ENCODE peak calls at places on chromosomes 2 and 18, in four cellular contexts. One of them, this sample, is unnamed.

GRCh38 chr2:98486374-98486981 is 41.8 kb downstream of the INPP4A start:
- DNase-seq in SK-N-SH: no peak
- DNase-seq in breast epithelium: no peak
- DNase-seq in Panc1: no peak
- DNase-seq in this sample: no peak

GRCh38 chr18:68679531-68679930 is 35.4 kb downstream of the TMX3 start:
- DNase-seq in SK-N-SH: no peak
- DNase-seq in breast epithelium: no peak
- DNase-seq in Panc1: no peak
- DNase-seq in this sample: no peak

GRCh38 chr2:190213441-190214335 is 105.9 kb downstream of the HIBCH start:
- DNase-seq in SK-N-SH: no peak
- DNase-seq in breast epithelium: no peak
- DNase-seq in Panc1: no peak
- DNase-seq in this sample: no peak

GRCh38 chr18:7548721-7549120 is 18.4 kb upstream of the PTPRM start:
- DNase-seq in SK-N-SH: no peak
- DNase-seq in breast epithelium: no peak
- DNase-seq in Panc1: no peak
- DNase-seq in this sample: no peak

GRCh38 chr2:28193552-28194383 is 198.9 kb upstream of the FOSL2 start:
- DNase-seq in SK-N-SH: peak; percentile 27
- DNase-seq in breast epithelium: no peak
- DNase-seq in Panc1: no peak
- DNase-seq in this sample: no peak

GRCh38 chr2:190467575-190468083 is 59.5 kb downstream of the MFSD6 start:
- DNase-seq in SK-N-SH: no peak
- DNase-seq in breast epithelium: no peak
- DNase-seq in Panc1: no peak
- DNase-seq in this sample: no peak

GRCh38 chr2:71716697-71717624 is 263.6 kb downstream of the DYSF start:
- DNase-seq in SK-N-SH: no peak
- DNase-seq in breast epithelium: peak; percentile 66
- DNase-seq in Panc1: no peak
- DNase-seq in this sample: peak; percentile 33

GRCh38 chr18:5709476-5710095 is 165.8 kb upstream of the EPB41L3 start:
- DNase-seq in SK-N-SH: no peak
- DNase-seq in breast epithelium: no peak
- DNase-seq in Panc1: no peak
- DNase-seq in this sample: no peak

GRCh38 chr2:96108578-96109561 is 7.5 kb downstream of the ADRA2B start:
- DNase-seq in SK-N-SH: no peak
- DNase-seq in breast epithelium: no peak
- DNase-seq in Panc1: no peak
- DNase-seq in this sample: no peak

DNA sequence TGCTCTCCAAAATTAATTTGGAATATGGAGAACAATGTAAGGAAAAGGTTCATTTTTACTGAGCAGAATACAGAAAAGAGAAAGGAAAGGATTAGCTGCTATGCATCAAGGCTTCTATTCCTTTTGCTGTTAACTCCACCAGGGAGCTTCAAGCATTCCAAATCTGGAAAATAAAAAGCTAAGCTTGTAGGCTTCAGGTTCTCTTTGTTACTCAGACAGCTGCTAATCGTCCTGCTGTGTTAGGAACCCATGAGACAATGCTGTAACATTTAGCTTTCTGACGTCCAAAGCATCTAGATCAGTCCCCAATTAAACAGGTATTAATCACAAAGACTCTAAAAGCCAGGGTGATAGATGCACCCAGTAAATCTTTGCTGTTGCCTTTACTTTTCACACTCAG is 103.8 kb downstream of the EPHA4 start:
- DNase-seq in SK-N-SH: no peak
- DNase-seq in breast epithelium: no peak
- DNase-seq in Panc1: no peak
- DNase-seq in this sample: no peak
- TF ChIP-seq POLR2AphosphoS5 in SK-N-SH: no peak
- TF ChIP-seq POLR2AphosphoS5 in breast epithelium: no peak
- TF ChIP-seq POLR2AphosphoS5 in Panc1: no peak
- TF ChIP-seq POLR2AphosphoS5 in this sample: no peak

GRCh38 chr18:62749389-62749788 is 34.0 kb downstream of the PHLPP1 start:
- DNase-seq in SK-N-SH: no peak
- DNase-seq in breast epithelium: no peak
- DNase-seq in Panc1: no peak
- DNase-seq in this sample: no peak

GRCh38 chr18:62755454-62755853 is 40.1 kb downstream of the PHLPP1 start:
- DNase-seq in SK-N-SH: no peak
- DNase-seq in breast epithelium: no peak
- DNase-seq in Panc1: no peak
- DNase-seq in this sample: no peak

GRCh38 chr18:62754026-62754425 is 38.7 kb downstream of the PHLPP1 start:
- DNase-seq in SK-N-SH: no peak
- DNase-seq in breast epithelium: no peak
- DNase-seq in Panc1: no peak
- DNase-seq in this sample: peak; percentile 10

GRCh38 chr18:62751341-62751821 is 36.0 kb downstream of the PHLPP1 start:
- DNase-seq in SK-N-SH: no peak
- DNase-seq in breast epithelium: no peak
- DNase-seq in Panc1: no peak
- DNase-seq in this sample: no peak

GRCh38 chr18:62751977-62752376 is 36.6 kb downstream of the PHLPP1 start:
- DNase-seq in SK-N-SH: no peak
- DNase-seq in breast epithelium: no peak
- DNase-seq in Panc1: no peak
- DNase-seq in this sample: no peak
- H3K4me3 ChIP-seq in SK-N-SH: no peak overlapping the region
- H3K4me3 ChIP-seq in breast epithelium: no peak overlapping the region
- H3K4me3 ChIP-seq in Panc1: no peak overlapping the region
- H3K4me3 ChIP-seq in this sample: no peak overlapping the region

DNA sequence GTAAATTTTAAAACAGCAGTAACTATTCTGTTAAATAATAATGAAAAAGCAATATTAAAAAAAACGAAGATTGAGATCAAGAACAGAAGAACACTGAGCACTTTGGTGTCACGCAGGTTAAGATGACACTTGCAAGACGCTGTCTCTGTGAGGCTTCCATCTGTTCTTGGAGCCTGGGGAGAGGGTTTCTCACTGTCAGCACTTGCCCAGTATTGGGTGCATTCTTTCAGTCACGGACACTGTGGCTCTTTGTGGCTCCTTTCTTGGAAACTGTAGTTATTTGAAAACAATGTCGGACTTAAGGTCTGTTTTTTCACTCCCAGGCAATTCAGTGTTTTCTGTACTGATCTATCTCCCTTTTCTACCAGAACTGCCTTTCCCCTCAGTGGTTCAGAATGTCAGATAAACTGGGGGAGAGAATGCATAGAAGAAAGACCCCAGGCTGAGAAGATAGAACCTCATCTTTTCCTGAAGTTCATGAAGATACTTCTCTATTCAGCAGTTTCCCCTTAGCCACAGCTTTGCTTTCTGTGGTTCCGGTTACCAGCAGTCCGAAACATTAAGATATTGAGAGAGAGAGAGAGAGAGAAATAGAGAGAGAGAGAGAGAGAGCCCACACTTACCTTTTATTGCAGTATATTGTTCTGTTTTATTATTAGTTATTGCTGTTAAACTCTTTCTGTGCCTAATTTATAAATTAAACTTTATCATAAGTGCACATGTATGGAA is 283.3 kb downstream of the DCDC2C start:
- DNase-seq in SK-N-SH: no peak
- DNase-seq in breast epithelium: no peak
- DNase-seq in Panc1: no peak
- DNase-seq in this sample: no peak
- H3K27ac ChIP-seq in SK-N-SH: no peak overlapping the region
- H3K27ac ChIP-seq in breast epithelium: no peak overlapping the region
- H3K27ac ChIP-seq in Panc1: no peak overlapping the region
- H3K27ac ChIP-seq in this sample: no peak overlapping the region

GRCh38 chr2:45820048-45820447 is 168.6 kb downstream of the PRKCE start:
- DNase-seq in SK-N-SH: no peak
- DNase-seq in breast epithelium: no peak
- DNase-seq in Panc1: no peak
- DNase-seq in this sample: no peak

GRCh38 chr2:45823723-45824206 is 172.3 kb downstream of the PRKCE start:
- DNase-seq in SK-N-SH: peak; percentile 89
- DNase-seq in breast epithelium: peak; percentile 79
- DNase-seq in Panc1: no peak
- DNase-seq in this sample: peak; percentile 98

GRCh38 chr2:45822272-45822630 is 170.8 kb downstream of the PRKCE start:
- DNase-seq in SK-N-SH: no peak
- DNase-seq in breast epithelium: no peak
- DNase-seq in Panc1: no peak
- DNase-seq in this sample: no peak

GRCh38 chr2:45825001-45825651 is 173.7 kb downstream of the PRKCE start:
- DNase-seq in SK-N-SH: no peak
- DNase-seq in breast epithelium: no peak
- DNase-seq in Panc1: no peak
- DNase-seq in this sample: no peak

DNA sequence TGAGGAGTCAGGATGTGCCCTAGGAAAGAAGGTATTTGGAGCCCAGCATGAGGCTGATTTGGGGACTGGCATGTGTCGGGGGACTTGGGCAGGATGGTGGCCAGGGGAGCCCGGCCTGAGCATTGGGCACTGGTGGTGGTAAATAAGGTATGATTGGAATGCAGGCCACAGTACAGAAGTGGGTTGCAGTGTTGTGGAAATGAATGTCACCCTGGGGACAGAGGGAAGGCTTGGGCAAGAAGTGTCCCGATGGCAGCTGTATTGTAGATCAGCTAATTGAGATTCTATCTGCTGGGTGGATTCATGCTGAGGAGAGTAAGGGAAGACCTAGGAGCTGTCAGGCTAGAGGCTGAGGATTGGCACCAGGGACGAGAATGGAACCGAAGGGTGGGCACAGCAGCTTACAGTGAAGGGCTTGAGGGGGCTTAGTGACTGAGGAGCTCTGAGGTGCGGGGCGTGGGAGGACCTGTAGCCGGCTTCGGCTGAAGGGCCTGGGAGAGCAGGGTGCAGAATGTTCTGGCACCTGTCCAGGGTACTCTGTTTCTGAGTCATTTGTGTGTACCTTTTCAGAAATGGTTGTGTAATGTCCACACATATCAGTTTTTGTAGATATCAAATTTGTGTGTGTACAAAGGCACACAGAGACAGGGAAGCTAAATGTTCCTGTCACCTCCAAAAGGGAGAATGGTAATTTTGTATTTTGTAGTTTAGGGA is 170.2 kb downstream of the PRKCE start:
- DNase-seq in SK-N-SH: no peak
- DNase-seq in breast epithelium: peak; percentile 68
- DNase-seq in Panc1: no peak
- DNase-seq in this sample: peak; percentile 96
- TF ChIP-seq POLR2AphosphoS5 in SK-N-SH: no peak
- TF ChIP-seq POLR2AphosphoS5 in breast epithelium: peak; percentile 11
- TF ChIP-seq POLR2AphosphoS5 in Panc1: no peak
- TF ChIP-seq POLR2AphosphoS5 in this sample: peak; percentile 93

GRCh38 chr2:3650140-3650944 is 7.7 kb upstream of the ALLC start:
- DNase-seq in SK-N-SH: peak; percentile 76
- DNase-seq in breast epithelium: no peak
- DNase-seq in Panc1: no peak
- DNase-seq in this sample: no peak
- H3K4me3 ChIP-seq in SK-N-SH: peak overlapping the region; percentile 4
- H3K4me3 ChIP-seq in breast epithelium: no peak overlapping the region
- H3K4me3 ChIP-seq in Panc1: peak overlapping the region; percentile 15
- H3K4me3 ChIP-seq in this sample: no peak overlapping the region

GRCh38 chr2:240899468-240899865 is 3.5 kb upstream of the MAB21L4 start:
- DNase-seq in SK-N-SH: no peak
- DNase-seq in breast epithelium: no peak
- DNase-seq in Panc1: no peak
- DNase-seq in this sample: no peak

GRCh38 chr2:240896871-240897692 is 1.1 kb upstream of the MAB21L4 start:
- DNase-seq in SK-N-SH: no peak
- DNase-seq in breast epithelium: no peak
- DNase-seq in Panc1: no peak
- DNase-seq in this sample: peak; percentile 52

GRCh38 chr2:240898108-240898730 is 2.3 kb upstream of the MAB21L4 start:
- DNase-seq in SK-N-SH: no peak
- DNase-seq in breast epithelium: peak; percentile 66
- DNase-seq in Panc1: no peak
- DNase-seq in this sample: peak; percentile 78

GRCh38 chr2:240900141-240900860 is 4.3 kb upstream of the MAB21L4 start:
- DNase-seq in SK-N-SH: no peak
- DNase-seq in breast epithelium: no peak
- DNase-seq in Panc1: no peak
- DNase-seq in this sample: no peak

GRCh38 chr2:240898731-240899467 is 2.9 kb upstream of the MAB21L4 start:
- DNase-seq in SK-N-SH: no peak
- DNase-seq in breast epithelium: no peak
- DNase-seq in Panc1: no peak
- DNase-seq in this sample: no peak
- H3K27ac ChIP-seq in SK-N-SH: no peak overlapping the region
- H3K27ac ChIP-seq in breast epithelium: peak overlapping the region; percentile 82
- H3K27ac ChIP-seq in Panc1: no peak overlapping the region
- H3K27ac ChIP-seq in this sample: peak overlapping the region; percentile 72

DNA sequence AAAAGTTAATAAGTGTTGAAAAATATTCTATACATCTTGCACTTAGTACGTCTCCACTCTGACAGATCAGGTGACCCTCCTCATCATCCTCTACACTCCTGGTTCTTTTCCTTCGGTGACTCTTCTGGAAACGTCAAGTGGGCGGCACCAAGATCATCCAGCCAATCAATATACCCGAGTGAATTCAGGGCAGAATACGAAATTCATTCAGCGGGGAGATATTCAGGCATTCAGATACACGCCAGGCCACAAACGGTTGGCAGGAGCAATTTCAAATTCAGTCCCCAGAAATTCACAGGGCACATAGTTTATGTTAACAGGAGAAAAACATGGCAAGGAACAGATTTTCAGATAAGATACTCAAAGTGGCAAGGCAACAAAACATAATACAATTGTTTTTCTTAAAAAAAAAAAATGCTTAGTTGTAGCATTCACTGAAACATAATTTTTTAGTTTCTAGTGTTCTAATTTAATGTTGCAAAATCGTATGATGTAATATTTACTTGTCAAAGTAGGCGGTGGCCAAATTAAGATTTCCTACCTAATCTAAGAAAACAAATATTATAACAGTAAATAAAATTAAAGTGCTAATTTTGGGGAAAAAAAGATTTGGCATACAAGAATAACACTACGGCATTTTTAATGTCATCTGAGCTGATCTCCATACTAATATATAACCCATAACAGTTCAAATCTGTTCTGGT is 4.2 kb downstream of the CLK1 start:
- DNase-seq in SK-N-SH: no peak
- DNase-seq in breast epithelium: no peak
- DNase-seq in Panc1: no peak
- DNase-seq in this sample: no peak
- TF ChIP-seq POLR2AphosphoS5 in SK-N-SH: no peak
- TF ChIP-seq POLR2AphosphoS5 in breast epithelium: peak; percentile 24
- TF ChIP-seq POLR2AphosphoS5 in Panc1: no peak
- TF ChIP-seq POLR2AphosphoS5 in this sample: peak; percentile 20

GRCh38 chr2:43134571-43134889 is 91.9 kb downstream of the ZFP36L2 start:
- DNase-seq in SK-N-SH: peak; percentile 34
- DNase-seq in breast epithelium: no peak
- DNase-seq in Panc1: no peak
- DNase-seq in this sample: no peak

GRCh38 chr2:43132523-43133301 is 93.7 kb downstream of the ZFP36L2 start:
- DNase-seq in SK-N-SH: peak; percentile 40
- DNase-seq in breast epithelium: no peak
- DNase-seq in Panc1: no peak
- DNase-seq in this sample: no peak

GRCh38 chr2:43133336-43133707 is 93.1 kb downstream of the ZFP36L2 start:
- DNase-seq in SK-N-SH: peak; percentile 39
- DNase-seq in breast epithelium: no peak
- DNase-seq in Panc1: no peak
- DNase-seq in this sample: no peak

GRCh38 chr2:43135583-43135982 is 90.8 kb downstream of the ZFP36L2 start:
- DNase-seq in SK-N-SH: peak; percentile 42
- DNase-seq in breast epithelium: no peak
- DNase-seq in Panc1: no peak
- DNase-seq in this sample: no peak

GRCh38 chr2:43133708-43134570 is 92.5 kb downstream of the ZFP36L2 start:
- DNase-seq in SK-N-SH: peak; percentile 48
- DNase-seq in breast epithelium: no peak
- DNase-seq in Panc1: no peak
- DNase-seq in this sample: no peak
- H3K4me3 ChIP-seq in SK-N-SH: no peak overlapping the region
- H3K4me3 ChIP-seq in breast epithelium: no peak overlapping the region
- H3K4me3 ChIP-seq in Panc1: no peak overlapping the region
- H3K4me3 ChIP-seq in this sample: no peak overlapping the region